ENCODE peak calls at places on chromosome 7, in five cellular contexts. D, S, O, E and F are unnamed samples.

GRCh38 chr7:84331665-84332064 is 137.1 kb upstream of the SEMA3A start:
- DNase-seq in D (no peak), O (no peak), S (no peak), E (peak), F (no peak)

GRCh38 chr7:71236488-71237179 is 104.7 kb downstream of the GALNT17 start:
- DNase-seq in O (no peak), E (no peak), S (no peak), D (peak), F (no peak)

GRCh38 chr7:154767821-154768415 is 235.0 kb downstream of the PAXIP1 start:
- DNase-seq in E (no peak), D (no peak), O (no peak), S (no peak), F (no peak)

GRCh38 chr7:112157072-112157471 is 49.1 kb downstream of the DOCK4 start:
- DNase-seq in O (peak), E (peak), S (no peak), D (no peak), F (no peak)

GRCh38 chr7:132240821-132241422 is 335.3 kb downstream of the PLXNA4 start:
- DNase-seq in D (no peak), S (no peak), E (no peak), O (no peak), F (no peak)

GRCh38 chr7:129800901-129801300 is 151.9 kb downstream of the UBE2H start:
- DNase-seq in D (no peak), S (no peak), E (no peak), O (no peak), F (no peak)

GRCh38 chr7:131546583-131547111 is 9.8 kb downstream of the PODXL start:
- DNase-seq in E (no peak), S (no peak), O (no peak), D (no peak), F (no peak)

GRCh38 chr7:45104844-45105587 is 6.5 kb downstream of the TBRG4 start:
- DNase-seq in S (no peak), D (no peak), E (no peak), O (no peak), F (no peak)

GRCh38 chr7:116633131-116633988 is 38.6 kb upstream of the MET start:
- DNase-seq in D (no peak), O (peak), S (peak), E (no peak), F (no peak)

GRCh38 chr7:100476108-100476780 is 2.8 kb downstream of the TSC22D4 start:
- DNase-seq in E (no peak), D (no peak), O (no peak), S (no peak), F (no peak)

GRCh38 chr7:16098585-16099179 is 322.7 kb downstream of the CRPPA start:
- DNase-seq in S (no peak), E (peak), O (peak), D (no peak), F (no peak)

GRCh38 chr7:51706851-51707250 is 390.2 kb upstream of the COBL start:
- DNase-seq in O (no peak), E (no peak), D (peak), S (no peak), F (no peak)

GRCh38 chr7:38890597-38890996 is 18.4 kb downstream of the VPS41 start:
- DNase-seq in O (no peak), S (no peak), D (no peak), E (no peak), F (no peak)

GRCh38 chr7:38889079-38889478 is 19.9 kb downstream of the VPS41 start:
- DNase-seq in O (no peak), E (no peak), S (no peak), D (no peak), F (no peak)

GRCh38 chr7:38893061-38893460 is 15.9 kb downstream of the VPS41 start:
- DNase-seq in D (no peak), E (peak), O (peak), S (no peak), F (no peak)

GRCh38 chr7:38886265-38886664 is 22.7 kb downstream of the VPS41 start:
- DNase-seq in E (no peak), D (no peak), S (no peak), O (no peak), F (no peak)

GRCh38 chr7:38889872-38890432 is 19.0 kb downstream of the VPS41 start:
- DNase-seq in E (no peak), O (no peak), D (no peak), S (no peak), F (no peak)
- H3K27ac ChIP-seq in E (no peak), O (no peak), D (no peak), S (no peak), F (no peak)

GRCh38 chr7:293681-294439 is 3.9 kb downstream of the FOXL3 start:
- DNase-seq in O (no peak), D (no peak), S (no peak), E (no peak), F (no peak)

GRCh38 chr7:292826-293225 is 2.9 kb downstream of the FOXL3 start:
- DNase-seq in S (no peak), E (no peak), D (no peak), O (no peak), F (no peak)

GRCh38 chr7:296546-296945 is 6.6 kb downstream of the FOXL3 start:
- DNase-seq in O (no peak), S (no peak), E (no peak), D (no peak), F (peak)

GRCh38 chr7:295155-296154 is 5.5 kb downstream of the FOXL3 start:
- DNase-seq in O (no peak), S (no peak), E (no peak), D (no peak), F (no peak)

DNA sequence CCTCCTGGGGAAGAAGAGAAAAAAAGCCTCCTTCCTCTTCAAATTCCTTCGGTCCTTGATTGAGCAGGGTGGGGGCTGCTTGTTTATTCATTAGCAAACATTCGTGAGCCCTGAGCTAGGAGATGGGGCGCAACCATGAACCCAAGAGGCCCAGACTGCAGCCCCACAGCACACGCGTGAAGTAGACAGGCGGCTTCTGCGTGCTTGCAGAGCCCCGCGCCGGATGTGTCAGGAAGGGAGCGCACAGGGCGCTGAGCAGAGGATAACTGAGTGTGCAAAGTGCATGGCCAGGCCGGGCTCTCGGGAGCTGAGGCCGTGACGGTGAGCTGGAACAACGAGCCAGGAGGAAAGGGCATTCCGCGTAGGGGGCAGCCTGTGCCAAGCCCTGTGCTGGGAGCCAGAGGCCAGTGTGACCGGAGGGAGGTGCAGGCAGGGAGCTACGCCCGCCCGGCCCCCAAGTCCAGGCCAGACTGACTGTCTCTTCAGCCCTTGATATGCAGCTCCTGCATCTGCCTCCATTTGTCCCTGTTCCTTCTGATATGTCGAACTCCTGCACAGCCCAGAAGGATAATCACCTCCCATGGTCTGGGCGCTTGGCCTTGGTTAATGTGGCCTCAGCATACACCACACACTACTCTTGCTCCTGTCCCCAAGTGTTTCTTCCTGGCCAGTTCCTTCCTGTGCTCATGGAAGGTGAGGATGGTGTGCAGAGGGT is 4.6 kb downstream of the FOXL3 start:
- DNase-seq in D (no peak), S (no peak), E (no peak), O (no peak), F (no peak)
- TF ChIP-seq CTCF in D (no peak), S (no peak), E (no peak), O (no peak), F (no peak)

GRCh38 chr7:43531700-43532099 is 51.2 kb upstream of the STK17A start:
- DNase-seq in E (no peak), D (peak), O (no peak), S (no peak), F (no peak)
- H3K27ac ChIP-seq in E (no peak), D (no peak), O (no peak), S (no peak), F (no peak)

DNA sequence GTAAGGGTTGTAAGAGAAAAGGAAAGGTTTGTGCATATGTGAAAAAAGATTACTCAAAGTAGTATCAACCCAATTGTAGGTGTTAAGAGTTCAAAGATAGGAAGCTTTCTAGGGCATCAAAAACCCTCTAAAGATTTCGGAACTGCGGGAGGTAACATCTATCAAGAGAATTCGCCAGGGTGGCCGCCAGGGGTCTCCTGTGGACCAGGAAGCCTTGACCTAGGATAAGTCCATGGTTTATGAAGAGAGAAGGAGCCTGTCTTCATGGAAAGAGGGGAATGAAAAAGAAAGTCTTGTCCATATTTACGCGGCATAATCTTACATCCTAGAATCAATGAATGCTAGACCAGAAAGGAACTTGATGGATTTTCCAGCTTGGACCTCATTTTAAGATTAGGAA is 140.7 kb upstream of the CALCR start:
- DNase-seq in S (peak), D (peak), E (peak), O (peak), F (peak)
- TF ChIP-seq CTCF in S (peak), D (peak), E (peak), O (peak), F (no peak)